ENCODE peak calls at places on chromosomes 6 and 20, in five cellular contexts. N is lung; C is activated naive CD8-positive, alpha-beta T cell treated with anti-CD3 and anti-CD28 coated beads, Interleukin-2, amount 50 U/mL, for 24 hours; J is AG09319; K is ascending aorta. Y is an unnamed sample.

GRCh38 chr20:297098-297924 is at the start of gene ZCCHC3:
- DNase-seq in N (peak; percentile 91), C (peak; percentile 86), K (peak; percentile 91), J (peak; percentile 91), Y (peak; percentile 97)

GRCh38 chr6:152091851-152092341 is 284.4 kb downstream of the ESR1 start:
- DNase-seq in C (no peak), K (no peak), N (no peak), J (no peak), Y (peak; percentile 58)

GRCh38 chr6:27479319-27480182 is 6.6 kb upstream of the ZNF184 start:
- DNase-seq in N (peak; percentile 81), C (peak; percentile 83), J (peak; percentile 86), K (peak; percentile 93), Y (peak; percentile 86)

GRCh38 chr6:83615025-83615999 is 93.6 kb downstream of the SNAP91 start:
- DNase-seq in C (no peak), N (no peak), J (no peak), K (no peak), Y (peak; percentile 20)

GRCh38 chr6:163963205-163964120 is 548.9 kb downstream of the QKI start:
- DNase-seq in C (no peak), N (no peak), K (no peak), J (no peak), Y (no peak)

GRCh38 chr6:6654599-6655575 is 66.4 kb downstream of the LY86 start:
- DNase-seq in N (no peak), K (no peak), J (no peak), C (peak; percentile 32), Y (peak; percentile 58)

GRCh38 chr20:48668451-48668946 is 159.3 kb downstream of the PREX1 start:
- DNase-seq in J (no peak), C (no peak), N (no peak), K (no peak), Y (no peak)

GRCh38 chr20:58691773-58692578 is 624 bp upstream of the NPEPL1 start:
- DNase-seq in J (no peak), K (peak; percentile 84), N (peak; percentile 58), C (peak; percentile 10), Y (no peak)

GRCh38 chr20:11912013-11912663 is 5.6 kb upstream of the BTBD3 start:
- DNase-seq in K (no peak), C (no peak), J (no peak), N (no peak), Y (no peak)

GRCh38 chr20:528923-529594 is 14.5 kb downstream of the CSNK2A1 start:
- DNase-seq in C (no peak), N (no peak), J (peak; percentile 32), K (no peak), Y (peak; percentile 90)

GRCh38 chr20:40690836-40691565 is 2.0 kb upstream of the MAFB start:
- DNase-seq in J (no peak), K (peak; percentile 69), C (no peak), N (no peak), Y (no peak)

GRCh38 chr20:664151-664550 is 11.2 kb upstream of the SRXN1 start:
- DNase-seq in K (no peak), C (no peak), N (no peak), J (no peak), Y (no peak)

Y was measured in HT1080.